ENCODE peak calls at places on chromosomes 6 and 20, in five cellular contexts. Z is HCT116; F is activated CD4-positive, alpha-beta memory T cell treated with anti-CD3 and anti-CD28 coated beads, Interleukin-2, amount 10 ng/mL, durations not matched to agents 7 days and 5 days; D is non-pigmented ciliary epithelial cell; M is NB4. W is an unnamed sample.

GRCh38 chr6:4780360-4780812 is 4.2 kb downstream of the CDYL start:
- DNase-seq in Z (no peak), F (no peak), D (no peak), M (peak), W (no peak)

GRCh38 chr6:127192911-127193503 is 73.7 kb upstream of the RNF146 start:
- DNase-seq in Z (no peak), F (no peak), D (no peak), M (peak), W (no peak)

GRCh38 chr20:37850724-37851123 is 52.2 kb upstream of the VSTM2L start:
- DNase-seq in Z (no peak), F (no peak), D (peak), M (no peak), W (no peak)

GRCh38 chr6:71248306-71248705 is 40.3 kb upstream of the OGFRL1 start:
- DNase-seq in Z (no peak), F (no peak), D (peak), M (peak), W (peak)

GRCh38 chr6:96834070-96834469 is 3.2 kb downstream of the GPR63 start:
- DNase-seq in Z (no peak), F (no peak), D (no peak), M (no peak), W (no peak)

GRCh38 chr20:20010639-20011500 is 6.3 kb upstream of the NAA20 start:
- DNase-seq in Z (no peak), F (no peak), D (no peak), M (no peak), W (no peak)

GRCh38 chr20:31918471-31919105 is 33.3 kb downstream of the PDRG1 start:
- DNase-seq in Z (no peak), F (no peak), D (no peak), M (no peak), W (no peak)

GRCh38 chr6:108764580-108764950 is 83.7 kb upstream of the ARMC2 start:
- DNase-seq in Z (no peak), F (no peak), D (no peak), M (no peak), W (no peak)

GRCh38 chr6:168004945-168005344 is 7.5 kb downstream of the KIF25 start:
- DNase-seq in Z (no peak), F (no peak), D (no peak), M (no peak), W (no peak)

GRCh38 chr20:38789503-38790209 is 15.8 kb upstream of the PPP1R16B start:
- DNase-seq in Z (peak), F (no peak), D (no peak), M (no peak), W (no peak)

W was measured in KBM-7.